ENCODE peak calls at places on chromosomes 3 and 15, in five cellular contexts. E is thoracic aorta, F is stomach, Q is HCT116, K is SK-N-SH. O is an unnamed sample.

GRCh38 chr15:80736571-80736970 is 41.5 kb downstream of the ABHD17C start:
- DNase-seq in F (no peak), Q (no peak), K (no peak), E (no peak), O (no peak)

GRCh38 chr3:53254810-53255359 is 937 bp downstream of the TKT start:
- DNase-seq in E (no peak), Q (no peak), K (peak; percentile 76), F (peak; percentile 81), O (no peak)

GRCh38 chr3:33401781-33402180 is 38.4 kb downstream of the UBP1 start:
- DNase-seq in E (no peak), F (no peak), K (no peak), Q (no peak), O (no peak)

GRCh38 chr3:38117163-38117716 is 19.7 kb downstream of the ACAA1 start:
- DNase-seq in E (no peak), F (peak; percentile 59), Q (no peak), K (no peak), O (no peak)

GRCh38 chr3:184299488-184300376 is 691 bp downstream of the PSMD2 start:
- DNase-seq in E (no peak), Q (no peak), F (no peak), K (no peak), O (no peak)

GRCh38 chr3:12750223-12750622 is 8.8 kb downstream of the TMEM40 start:
- DNase-seq in K (no peak), F (peak; percentile 72), E (no peak), Q (peak; percentile 47), O (no peak)

GRCh38 chr3:128385080-128385832 is 81.4 kb downstream of the DNAJB8 start:
- DNase-seq in Q (no peak), F (peak; percentile 77), K (no peak), E (peak; percentile 43), O (no peak)

GRCh38 chr3:58432905-58433304 is 727 bp downstream of the PDHB start:
- DNase-seq in E (no peak), K (no peak), F (no peak), Q (no peak), O (no peak)

GRCh38 chr3:24483873-24484272 is 10.8 kb downstream of the THRB start:
- DNase-seq in F (no peak), E (no peak), K (no peak), Q (no peak), O (no peak)

GRCh38 chr3:81823882-81824395 is 62.5 kb upstream of the GBE1 start:
- DNase-seq in Q (no peak), E (no peak), F (no peak), K (no peak), O (peak; percentile 24)

GRCh38 chr15:77285057-77285456 is 134.8 kb downstream of the PEAK1 start:
- DNase-seq in E (no peak), Q (no peak), K (no peak), F (no peak), O (no peak)

GRCh38 chr3:48966876-48967361 is 23.1 kb upstream of the P4HTM start:
- DNase-seq in K (no peak), Q (no peak), F (no peak), E (no peak), O (no peak)

GRCh38 chr3:45041666-45042065 is 15.6 kb downstream of the CLEC3B start:
- DNase-seq in Q (no peak), E (no peak), K (no peak), F (no peak), O (no peak)

GRCh38 chr15:77543159-77543882 is 89.4 kb downstream of the LINGO1 start:
- DNase-seq in K (peak; percentile 95), E (peak; percentile 20), Q (peak; percentile 78), F (peak; percentile 90), O (peak; percentile 24)

GRCh38 chr3:38637906-38638305 is 11.6 kb downstream of the SCN5A start:
- DNase-seq in F (no peak), K (no peak), Q (no peak), E (no peak), O (no peak)

GRCh38 chr3:138902166-138902565 is 44.8 kb downstream of the FOXL2 start:
- DNase-seq in E (no peak), K (no peak), F (no peak), Q (no peak), O (no peak)

GRCh38 chr3:143244516-143245063 is 125.0 kb downstream of the CHST2 start:
- DNase-seq in Q (no peak), F (no peak), K (no peak), E (no peak), O (no peak)

GRCh38 chr3:45272828-45273470 is 46.9 kb upstream of the TMEM158 start:
- DNase-seq in K (no peak), Q (no peak), F (no peak), E (no peak), O (no peak)

GRCh38 chr3:3685721-3686120 is 113.5 kb upstream of the LRRN1 start:
- DNase-seq in E (no peak), Q (no peak), F (no peak), K (no peak), O (no peak)

GRCh38 chr15:58444658-58445332 is 13.0 kb downstream of the LIPC start:
- DNase-seq in Q (no peak), F (no peak), K (no peak), E (no peak), O (no peak)

GRCh38 chr3:149180057-149180573 is 41.5 kb downstream of the CP start:
- DNase-seq in F (peak; percentile 44), K (no peak), Q (peak; percentile 75), E (peak; percentile 74), O (peak; percentile 99)

GRCh38 chr3:150303776-150304175 is 104.3 kb upstream of the TSC22D2 start:
- DNase-seq in F (no peak), E (no peak), K (no peak), Q (peak; percentile 57), O (no peak)

GRCh38 chr15:27241942-27242341 is 271.0 kb downstream of the GABRG3 start:
- DNase-seq in Q (no peak), K (no peak), E (no peak), F (no peak), O (no peak)

GRCh38 chr15:73368301-73369072 is at the start of gene HCN4:
- DNase-seq in F (no peak), E (no peak), Q (no peak), K (peak; percentile 81), O (no peak)

GRCh38 chr3:9793161-9793781 is 389 bp downstream of the ARPC4 start:
- DNase-seq in E (no peak), F (no peak), K (peak; percentile 35), Q (no peak), O (no peak)

GRCh38 chr3:101984356-101984755 is 135.0 kb downstream of the NFKBIZ start:
- DNase-seq in Q (no peak), F (no peak), E (no peak), K (no peak), O (no peak)

GRCh38 chr3:172616061-172616461 is 92.8 kb upstream of the TNFSF10 start:
- DNase-seq in F (no peak), Q (no peak), K (no peak), E (no peak), O (no peak)

GRCh38 chr3:190281308-190282051 is 40.8 kb downstream of the CLDN1 start:
- DNase-seq in Q (no peak), E (no peak), K (no peak), F (no peak), O (no peak)

GRCh38 chr3:164459526-164460151 is 618.7 kb downstream of the SI start:
- DNase-seq in Q (no peak), F (no peak), K (no peak), E (no peak), O (no peak)

GRCh38 chr3:126751611-126752302 is 47.7 kb downstream of the CHCHD6 start:
- DNase-seq in K (no peak), E (no peak), F (no peak), Q (no peak), O (no peak)

GRCh38 chr15:70318996-70319465 is 221.3 kb upstream of the TLE3 start:
- DNase-seq in F (no peak), Q (no peak), K (no peak), E (no peak), O (no peak)

GRCh38 chr3:123571264-123571972 is 13.4 kb downstream of the HACD2 start:
- DNase-seq in K (no peak), Q (no peak), F (no peak), E (no peak), O (no peak)

GRCh38 chr3:65778966-65779365 is 259.8 kb downstream of the MAGI1 start:
- DNase-seq in E (no peak), K (no peak), F (no peak), Q (no peak), O (no peak)

GRCh38 chr3:94395851-94396250 is 333.0 kb downstream of the NSUN3 start:
- DNase-seq in E (no peak), Q (no peak), K (no peak), F (no peak), O (no peak)

GRCh38 chr3:94405258-94406035 is 342.6 kb downstream of the NSUN3 start:
- DNase-seq in Q (no peak), F (no peak), K (no peak), E (no peak), O (no peak)

DNA sequence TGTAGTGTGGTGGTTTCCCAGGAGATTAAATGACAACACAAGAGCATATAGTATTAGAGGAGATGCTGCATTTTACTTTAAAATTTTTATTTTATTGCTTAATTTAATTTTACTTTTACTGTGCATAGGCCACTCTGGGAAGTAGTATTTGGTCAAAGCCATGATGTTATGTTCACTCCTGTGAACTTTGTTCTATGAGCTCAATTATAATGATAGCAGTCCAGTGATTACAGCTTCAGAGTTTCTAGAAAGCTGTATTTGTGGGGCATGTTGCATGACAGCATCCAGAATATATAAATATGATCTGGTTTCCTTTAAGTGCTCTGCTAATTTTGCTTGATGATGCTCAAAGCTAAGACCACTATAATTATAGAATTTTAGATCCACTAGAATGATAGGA is 338.6 kb downstream of the NSUN3 start:
- DNase-seq in Q (no peak), F (no peak), K (no peak), E (no peak), O (no peak)
- H3K4me3 ChIP-seq in Q (no peak overlapping the region), F (no peak overlapping the region), K (no peak overlapping the region), E (no peak overlapping the region), O (no peak overlapping the region)

GRCh38 chr3:109718822-109719221 is 381.5 kb upstream of the DPPA4 start:
- DNase-seq in K (no peak), Q (no peak), E (no peak), F (no peak), O (no peak)
- TF ChIP-seq CTCF in K (no peak), Q (no peak), E (no peak), F (no peak), O (no peak)

GRCh38 chr15:48279608-48280007 is 51.6 kb upstream of the DUT start:
- DNase-seq in K (no peak), Q (no peak), F (no peak), E (no peak), O (no peak)

GRCh38 chr15:48283361-48284157 is 47.7 kb upstream of the DUT start:
- DNase-seq in K (no peak), E (no peak), F (no peak), Q (no peak), O (peak; percentile 76)

GRCh38 chr15:48281674-48282073 is 49.6 kb upstream of the DUT start:
- DNase-seq in Q (no peak), E (no peak), F (no peak), K (no peak), O (no peak)

GRCh38 chr15:48282186-48282585 is 49.0 kb upstream of the DUT start:
- DNase-seq in F (no peak), Q (no peak), E (no peak), K (no peak), O (peak; percentile 26)

GRCh38 chr15:48285329-48286214 is 45.7 kb upstream of the DUT start:
- DNase-seq in F (peak; percentile 57), Q (peak; percentile 72), E (peak; percentile 36), K (peak; percentile 61), O (peak; percentile 42)
- H3K4me3 ChIP-seq in F (no peak overlapping the region), Q (peak overlapping the region; percentile 45), E (peak overlapping the region; percentile 51), K (peak overlapping the region; percentile 25), O (peak overlapping the region; percentile 28)

GRCh38 chr3:50375200-50375931 is 16.0 kb upstream of the TMEM115 start:
- DNase-seq in F (no peak), K (peak; percentile 66), Q (no peak), E (no peak), O (no peak)
- TF ChIP-seq CTCF in F (no peak), K (no peak), Q (peak; percentile 34), E (no peak), O (peak; percentile 29)

O was measured in retinal pigment epithelial cell.